ENCODE peak calls at places on chromosomes 5 and 9, in four cellular contexts. B is psoas muscle, W is tibial nerve, K is left ventricle myocardium inferior. U is an unnamed sample. For H3K27me3, the result is how much of the 10 kb centered on the place peaks cover.

GRCh38 chr5:156475831-156476551 is 149.0 kb downstream of the SGCD start:
- DNase-seq in W (peak), K (peak), B (peak), U (no peak)

GRCh38 chr5:80414113-80414512 is 6.2 kb downstream of the ZFYVE16 start:
- DNase-seq in W (no peak), K (no peak), B (no peak), U (no peak)

GRCh38 chr9:13568851-13569618 is 289.5 kb upstream of the MPDZ start:
- DNase-seq in K (peak), B (peak), W (no peak), U (no peak)

GRCh38 chr9:3181049-3181953 is 337.4 kb upstream of the PUM3 start:
- DNase-seq in W (no peak), K (no peak), B (peak), U (no peak)

GRCh38 chr9:27341545-27342294 is 44.8 kb upstream of the EQTN start:
- DNase-seq in B (no peak), K (no peak), W (no peak), U (no peak)

GRCh38 chr5:150573867-150574817 is 66.2 kb downstream of the NDST1 start:
- DNase-seq in B (no peak), K (no peak), W (no peak), U (no peak)

GRCh38 chr9:105447386-105447813 is 434 bp upstream of the FSD1L start:
- DNase-seq in K (no peak), B (no peak), W (no peak), U (peak)

GRCh38 chr9:134356496-134357470 is 30.5 kb downstream of the RXRA start:
- DNase-seq in K (no peak), W (no peak), B (no peak), U (no peak)

GRCh38 chr9:23635276-23635675 is 190.8 kb downstream of the ELAVL2 start:
- DNase-seq in W (no peak), B (no peak), K (no peak), U (no peak)

GRCh38 chr9:83706703-83707517 is 848 bp downstream of the UBQLN1 start:
- DNase-seq in K (peak), W (peak), B (peak), U (peak)

GRCh38 chr5:100965291-100965690 is 62.2 kb upstream of the ST8SIA4 start:
- DNase-seq in B (no peak), W (no peak), K (no peak), U (no peak)

GRCh38 chr5:76867027-76867426 is 17.2 kb downstream of the S100Z start:
- DNase-seq in B (no peak), W (no peak), K (no peak), U (no peak)

GRCh38 chr5:157232706-157233105 is 33.2 kb upstream of the CYFIP2 start:
- DNase-seq in W (no peak), K (no peak), B (no peak), U (no peak)

GRCh38 chr5:43190755-43191603 is 1.0 kb upstream of the NIM1K start:
- DNase-seq in W (no peak), K (no peak), B (no peak), U (no peak)

GRCh38 chr5:124206540-124206939 is 539.9 kb downstream of the ZNF608 start:
- DNase-seq in K (no peak), B (no peak), W (no peak), U (no peak)

GRCh38 chr5:88672644-88673493 is 210.1 kb downstream of the MEF2C start:
- DNase-seq in B (no peak), K (no peak), W (no peak), U (no peak)

GRCh38 chr5:111694183-111694582 is 62.8 kb downstream of the NREP start:
- DNase-seq in W (no peak), K (no peak), B (no peak), U (no peak)

GRCh38 chr9:130918102-130918869 is 20.8 kb downstream of the FIBCD1 start:
- DNase-seq in K (no peak), W (no peak), B (no peak), U (no peak)

DNA sequence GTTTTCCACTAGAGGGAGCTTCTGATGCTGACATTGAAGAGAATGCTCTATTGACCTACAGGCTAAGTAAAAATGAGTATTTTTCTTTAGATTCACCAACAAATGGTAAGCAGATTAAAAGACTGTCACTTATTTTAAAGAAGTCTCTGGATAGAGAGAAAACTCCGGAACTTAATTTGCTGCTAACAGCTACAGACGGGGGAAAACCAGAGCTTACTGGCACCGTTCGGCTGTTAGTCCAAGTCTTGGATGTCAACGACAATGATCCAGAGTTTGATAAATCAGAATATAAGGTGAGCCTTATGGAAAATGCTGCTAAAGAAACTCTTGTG is 764 bp downstream of the PCDHA11 start:
- DNase-seq in W (no peak), K (no peak), B (no peak), U (no peak)
- TF ChIP-seq CTCF in W (no peak), K (no peak), B (no peak), U (no peak)

DNA sequence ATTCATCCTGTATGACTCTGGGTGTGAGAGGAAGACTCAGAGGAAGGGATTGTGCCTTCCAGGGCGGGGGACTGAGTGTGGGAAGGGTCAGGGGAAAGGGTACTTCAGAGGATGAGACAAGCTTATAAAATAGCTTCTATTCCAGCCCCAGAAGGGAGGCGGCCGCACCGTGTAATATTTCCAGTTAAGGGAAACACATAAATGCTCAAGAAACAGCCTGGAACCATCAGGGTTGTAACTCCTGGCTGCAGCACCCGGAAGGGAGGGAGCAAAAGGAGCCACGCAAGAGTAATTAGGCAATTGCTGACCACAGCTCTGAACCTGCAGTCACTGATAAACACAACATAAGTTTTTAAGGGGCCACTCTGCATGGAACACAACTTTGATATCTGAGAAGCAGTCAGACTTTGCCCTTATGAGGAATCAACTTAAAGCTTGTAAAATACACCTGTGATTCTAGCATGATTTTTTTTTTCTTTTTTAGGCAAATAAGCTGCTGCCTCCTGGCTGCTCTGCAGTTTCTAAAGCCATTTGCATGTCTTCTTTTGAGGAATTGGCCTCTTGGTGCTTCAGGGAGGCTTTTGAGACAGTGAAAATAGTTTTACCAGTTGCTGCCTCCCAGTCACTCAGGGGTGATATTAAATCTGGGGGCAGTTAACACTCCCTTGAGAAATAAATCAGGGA is 382.7 kb downstream of the ENC1 start:
- DNase-seq in K (peak), W (peak), B (peak), U (peak)
- H3K4me3 ChIP-seq in K (no peak), W (no peak), B (no peak), U (no peak)

GRCh38 chr5:32790411-32790951 is 79.4 kb downstream of the NPR3 start:
- DNase-seq in W (no peak), K (no peak), B (no peak), U (no peak)

GRCh38 chr5:32791536-32792240 is 80.6 kb downstream of the NPR3 start:
- DNase-seq in B (no peak), K (no peak), W (no peak), U (no peak)

GRCh38 chr5:32794086-32794485 is 83.0 kb downstream of the NPR3 start:
- DNase-seq in W (no peak), K (no peak), B (no peak), U (no peak)
- H3K27me3 ChIP-seq in W (under half), K (under half), B (under half), U (under half)

DNA sequence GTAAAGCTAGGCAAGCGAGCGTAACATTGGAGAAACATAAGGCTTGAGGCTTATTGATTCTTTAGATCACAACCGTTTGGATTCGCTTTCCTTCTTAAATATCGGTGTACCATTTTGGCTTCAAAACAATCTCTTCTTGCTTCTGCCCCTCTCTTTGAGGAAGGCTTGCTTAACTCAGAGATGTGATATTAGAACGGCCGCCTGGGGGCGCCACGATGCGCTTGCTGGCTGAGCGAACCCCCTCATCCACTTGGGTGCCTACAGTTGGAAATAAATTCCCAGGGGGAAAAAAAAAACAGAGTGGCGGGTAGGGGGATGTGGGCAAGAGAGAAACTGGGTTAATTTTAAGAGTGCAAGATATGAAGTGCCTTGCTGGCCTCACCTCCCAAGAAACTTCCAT is 116.0 kb downstream of the DPYSL3 start:
- DNase-seq in B (no peak), W (no peak), K (no peak), U (no peak)
- TF ChIP-seq CTCF in B (no peak), W (no peak), K (peak), U (no peak)

GRCh38 chr9:16866542-16866941 is 3.9 kb downstream of the BNC2 start:
- DNase-seq in W (no peak), B (no peak), K (no peak), U (no peak)

GRCh38 chr9:16869961-16870605 is 387 bp downstream of the BNC2 start:
- DNase-seq in B (no peak), W (no peak), K (no peak), U (no peak)

GRCh38 chr9:16869140-16869903 is 1.1 kb downstream of the BNC2 start:
- DNase-seq in W (peak), K (no peak), B (no peak), U (no peak)

GRCh38 chr9:16868706-16869105 is 1.8 kb downstream of the BNC2 start:
- DNase-seq in B (no peak), K (no peak), W (no peak), U (no peak)

GRCh38 chr9:16867571-16868311 is 2.7 kb downstream of the BNC2 start:
- DNase-seq in K (no peak), W (peak), B (no peak), U (peak)
- H3K4me3 ChIP-seq in K (peak), W (no peak), B (peak), U (no peak)

GRCh38 chr9:132590037-132590317 is 7.6 kb downstream of the BARHL1 start:
- DNase-seq in W (no peak), B (no peak), K (no peak), U (no peak)
- H3K27me3 ChIP-seq in W (under half), B (under half), K (half or more), U (under half)

GRCh38 chr5:83564069-83564749 is 92.7 kb downstream of the VCAN start:
- DNase-seq in K (no peak), B (no peak), W (no peak), U (no peak)
- TF ChIP-seq CTCF in K (peak), B (peak), W (peak), U (peak)

GRCh38 chr5:135544666-135545045 is 8.9 kb upstream of the NEUROG1 start:
- DNase-seq in B (no peak), K (no peak), W (no peak), U (no peak)
- H3K4me3 ChIP-seq in B (peak), K (peak), W (peak), U (peak)

U was measured in Peyer's patch.